ENCODE peak calls at places on chromosomes 16 and 17, in eight cellular contexts. G is neural crest cell; C is lower lobe of right lung; L is stimulated activated CD4-positive, alpha-beta T cell treated with anti-CD3 and anti-CD28 coated beads, Interleukin-1b, Interleukin-23, amount 100 ng/mL, for 24 hours; K is frontal cortex; R is NCI-H146; M is T-helper 2 cell; I is CD8-positive, alpha-beta memory T cell. Y is an unnamed sample.

GRCh38 chr16:24309222-24309905 is 53.2 kb downstream of the CACNG3 start:
- DNase-seq in G (no peak), C (no peak), L (peak; percentile 8), K (no peak), R (no peak), M (no peak), I (no peak), Y (peak; percentile 54)

GRCh38 chr17:40218006-40218739 is 931 bp upstream of the WIPF2 start:
- DNase-seq in G (no peak), C (no peak), L (no peak), K (no peak), R (no peak), M (no peak), I (no peak), Y (no peak)

GRCh38 chr16:56613706-56614105 is 5.3 kb downstream of the MT2A start:
- DNase-seq in G (no peak), C (no peak), L (no peak), K (no peak), R (no peak), M (no peak), I (no peak), Y (no peak)

GRCh38 chr17:59437766-59438165 is 106.3 kb downstream of the YPEL2 start:
- DNase-seq in G (no peak), C (no peak), L (no peak), K (no peak), R (no peak), M (no peak), I (no peak), Y (no peak)

GRCh38 chr16:75257886-75258806 is 6.7 kb upstream of the BCAR1 start:
- DNase-seq in G (no peak), C (no peak), L (no peak), K (no peak), R (no peak), M (no peak), I (no peak), Y (no peak)

GRCh38 chr17:17679243-17679642 is 2.0 kb upstream of the RAI1 start:
- DNase-seq in G (no peak), C (no peak), L (no peak), K (no peak), R (no peak), M (no peak), I (no peak), Y (no peak)

GRCh38 chr17:80375186-80375585 is 39.8 kb upstream of the ENDOV start:
- DNase-seq in G (no peak), C (no peak), L (no peak), K (no peak), R (no peak), M (no peak), I (no peak), Y (no peak)

GRCh38 chr16:17138801-17139200 is 332.0 kb downstream of the XYLT1 start:
- DNase-seq in G (peak; percentile 37), C (no peak), L (no peak), K (no peak), R (no peak), M (no peak), I (no peak), Y (no peak)

GRCh38 chr16:57892041-57892440 is 78.9 kb downstream of the CNGB1 start:
- DNase-seq in G (no peak), C (no peak), L (no peak), K (no peak), R (no peak), M (no peak), I (no peak), Y (peak; percentile 100)

GRCh38 chr17:37488607-37489196 is 989 bp upstream of the DUSP14 start:
- DNase-seq in G (peak; percentile 6), C (peak; percentile 83), L (peak; percentile 32), K (peak; percentile 68), R (peak; percentile 71), M (peak; percentile 46), I (peak; percentile 58), Y (peak; percentile 94)

GRCh38 chr17:74922694-74923537 is at the start of gene USH1G:
- DNase-seq in G (no peak), C (no peak), L (no peak), K (peak; percentile 76), R (peak; percentile 47), M (no peak), I (no peak), Y (no peak)

GRCh38 chr17:28086519-28086918 is 44.0 kb downstream of the NLK start:
- DNase-seq in G (no peak), C (no peak), L (no peak), K (no peak), R (no peak), M (no peak), I (no peak), Y (peak; percentile 14)

GRCh38 chr17:56548661-56549060 is 44.8 kb upstream of the NOG start:
- DNase-seq in G (no peak), C (no peak), L (no peak), K (no peak), R (no peak), M (no peak), I (no peak), Y (no peak)

GRCh38 chr16:20410153-20410723 is 904 bp downstream of the ACSM5 start:
- DNase-seq in G (no peak), C (no peak), L (no peak), K (no peak), R (no peak), M (no peak), I (no peak), Y (no peak)

GRCh38 chr17:82808006-82808405 is 31.8 kb downstream of the ZNF750 start:
- DNase-seq in G (no peak), C (no peak), L (no peak), K (no peak), R (no peak), M (no peak), I (no peak), Y (no peak)

GRCh38 chr16:24736758-24737157 is 7.3 kb downstream of the TNRC6A start:
- DNase-seq in G (no peak), C (no peak), L (no peak), K (no peak), R (peak; percentile 21), M (no peak), I (no peak), Y (no peak)

GRCh38 chr16:85068746-85069145 is 41.2 kb downstream of the KIAA0513 start:
- DNase-seq in G (no peak), C (no peak), L (no peak), K (no peak), R (no peak), M (no peak), I (no peak), Y (peak; percentile 32)

GRCh38 chr17:12575641-12576040 is 90.0 kb upstream of the MYOCD start:
- DNase-seq in G (no peak), C (no peak), L (no peak), K (no peak), R (no peak), M (no peak), I (no peak), Y (no peak)

GRCh38 chr17:40960144-40960543 is 6.6 kb downstream of the KRT39 start:
- DNase-seq in G (no peak), C (no peak), L (no peak), K (no peak), R (no peak), M (no peak), I (no peak), Y (no peak)

GRCh38 chr17:56678249-56679144 is 85.0 kb downstream of the NOG start:
- DNase-seq in G (peak; percentile 26), C (no peak), L (no peak), K (no peak), R (no peak), M (no peak), I (peak; percentile 15), Y (no peak)

GRCh38 chr16:85433477-85433876 is 179.6 kb upstream of the GSE1 start:
- DNase-seq in G (no peak), C (no peak), L (no peak), K (no peak), R (no peak), M (no peak), I (no peak), Y (no peak)

GRCh38 chr17:57925361-57925990 is 29.7 kb downstream of the CUEDC1 start:
- DNase-seq in G (no peak), C (no peak), L (no peak), K (no peak), R (no peak), M (no peak), I (no peak), Y (no peak)

GRCh38 chr17:16282522-16282921 is 65.5 kb downstream of the PIGL start:
- DNase-seq in G (no peak), C (no peak), L (no peak), K (no peak), R (no peak), M (no peak), I (no peak), Y (peak; percentile 96)

GRCh38 chr17:68981288-68981687 is 26.1 kb upstream of the ABCA8 start:
- DNase-seq in G (no peak), C (no peak), L (no peak), K (peak; percentile 6), R (no peak), M (no peak), I (no peak), Y (peak; percentile 67)

GRCh38 chr16:66402591-66403230 is 24.4 kb upstream of the BEAN1 start:
- DNase-seq in G (no peak), C (no peak), L (no peak), K (no peak), R (no peak), M (no peak), I (no peak), Y (no peak)

GRCh38 chr16:81335669-81336068 is 20.9 kb downstream of the GAN start:
- DNase-seq in G (no peak), C (no peak), L (no peak), K (no peak), R (no peak), M (no peak), I (no peak), Y (no peak)

GRCh38 chr17:14205992-14206461 is 30.6 kb downstream of the CDRT15 start:
- DNase-seq in G (no peak), C (peak; percentile 89), L (peak; percentile 58), K (no peak), R (no peak), M (peak; percentile 70), I (no peak), Y (no peak)

GRCh38 chr16:11359370-11359769 is 14.1 kb downstream of the RMI2 start:
- DNase-seq in G (no peak), C (no peak), L (no peak), K (no peak), R (no peak), M (no peak), I (no peak), Y (peak; percentile 80)

GRCh38 chr17:32116937-32117336 is 25.4 kb upstream of the RHOT1 start:
- DNase-seq in G (no peak), C (no peak), L (no peak), K (no peak), R (peak; percentile 90), M (no peak), I (no peak), Y (no peak)

GRCh38 chr17:18182978-18183333 is 672 bp upstream of the ALKBH5 start:
- DNase-seq in G (peak; percentile 65), C (peak; percentile 93), L (peak; percentile 77), K (peak; percentile 82), R (peak; percentile 85), M (peak; percentile 76), I (no peak), Y (no peak)

GRCh38 chr17:7856081-7856791 is 1.1 kb downstream of the NAA38 start:
- DNase-seq in G (peak; percentile 25), C (peak; percentile 66), L (no peak), K (peak; percentile 29), R (no peak), M (no peak), I (peak; percentile 21), Y (no peak)

GRCh38 chr16:89575247-89576172 is at the start of gene CPNE7:
- DNase-seq in G (no peak), C (no peak), L (no peak), K (peak; percentile 62), R (peak; percentile 35), M (no peak), I (no peak), Y (no peak)

GRCh38 chr16:67115649-67116048 is 5.9 kb downstream of the PHAF1 start:
- DNase-seq in G (no peak), C (no peak), L (no peak), K (no peak), R (no peak), M (no peak), I (no peak), Y (peak; percentile 90)

GRCh38 chr16:8996891-8997290 is 33.2 kb upstream of the USP7 start:
- DNase-seq in G (no peak), C (no peak), L (no peak), K (no peak), R (no peak), M (no peak), I (no peak), Y (no peak)

Y was measured in astrocyte.